ENCODE peak calls at places on chromosomes 5 and 9, in five cellular contexts. H is stimulated activated CD8-positive, alpha-beta memory T cell treated with anti-CD3 and anti-CD28 coated beads, Interleukin-12 subunit alpha, Interleukin-12 subunit beta, amount 100 ng/mL, for 1 hour; P is T-helper 17 cell; U is spleen; Y is pons. E is an unnamed sample.

GRCh38 chr9:21153688-21154608 is 12.3 kb upstream of the IFNW1 start:
- DNase-seq in H (no peak), P (no peak), U (no peak), Y (peak; percentile 51), E (peak; percentile 27)

GRCh38 chr5:83407931-83408330 is 63.6 kb upstream of the VCAN start:
- DNase-seq in H (no peak), P (no peak), U (no peak), Y (no peak), E (no peak)

GRCh38 chr9:98903938-98904560 is 39.7 kb upstream of the COL15A1 start:
- DNase-seq in H (no peak), P (no peak), U (no peak), Y (no peak), E (no peak)

GRCh38 chr5:134465856-134466240 is 54.2 kb upstream of the CDKN2AIPNL start:
- DNase-seq in H (peak; percentile 10), P (peak; percentile 48), U (peak; percentile 94), Y (no peak), E (peak; percentile 61)

GRCh38 chr9:2809692-2810423 is 34.0 kb downstream of the PUM3 start:
- DNase-seq in H (no peak), P (no peak), U (no peak), Y (peak; percentile 17), E (no peak)

GRCh38 chr5:153513171-153513570 is 22.7 kb downstream of the GRIA1 start:
- DNase-seq in H (no peak), P (no peak), U (no peak), Y (no peak), E (no peak)

GRCh38 chr9:76905984-76906861 is at the start of gene PRUNE2:
- DNase-seq in H (no peak), P (no peak), U (no peak), Y (peak; percentile 65), E (peak; percentile 89)

GRCh38 chr5:126479810-126480209 is 56.6 kb downstream of the GRAMD2B start:
- DNase-seq in H (no peak), P (no peak), U (no peak), Y (no peak), E (no peak)

GRCh38 chr9:133910855-133911514 is 81.1 kb downstream of the VAV2 start:
- DNase-seq in H (no peak), P (no peak), U (no peak), Y (no peak), E (no peak)

GRCh38 chr5:102099766-102100331 is 196.2 kb downstream of the SLCO4C1 start:
- DNase-seq in H (no peak), P (no peak), U (no peak), Y (no peak), E (no peak)

GRCh38 chr9:32705059-32705458 is 69.6 kb upstream of the TAF1L start:
- DNase-seq in H (no peak), P (no peak), U (no peak), Y (no peak), E (no peak)

GRCh38 chr9:104287255-104287872 is 193.3 kb downstream of the SMC2 start:
- DNase-seq in H (no peak), P (no peak), U (no peak), Y (no peak), E (no peak)

GRCh38 chr5:179310439-179311090 is 34.7 kb downstream of the ADAMTS2 start:
- DNase-seq in H (no peak), P (no peak), U (peak; percentile 68), Y (no peak), E (no peak)

GRCh38 chr9:95004452-95005275 is 278.2 kb downstream of the AOPEP start:
- DNase-seq in H (no peak), P (peak; percentile 19), U (peak; percentile 80), Y (no peak), E (no peak)

GRCh38 chr5:35902032-35902681 is 36.3 kb downstream of the CAPSL start:
- DNase-seq in H (no peak), P (no peak), U (no peak), Y (no peak), E (no peak)

GRCh38 chr5:137703565-137703964 is 32.3 kb downstream of the KLHL3 start:
- DNase-seq in H (no peak), P (no peak), U (no peak), Y (no peak), E (no peak)

GRCh38 chr5:130652178-130652577 is 512.9 kb downstream of the HINT1 start:
- DNase-seq in H (no peak), P (no peak), U (no peak), Y (no peak), E (no peak)

GRCh38 chr5:167708449-167708848 is 583.0 kb upstream of the WWC1 start:
- DNase-seq in H (no peak), P (no peak), U (no peak), Y (no peak), E (no peak)

GRCh38 chr5:162323471-162323870 is 255.9 kb downstream of the GABRG2 start:
- DNase-seq in H (no peak), P (no peak), U (no peak), Y (no peak), E (no peak)

GRCh38 chr5:152542741-152543140 is 137.7 kb upstream of the NMUR2 start:
- DNase-seq in H (no peak), P (no peak), U (no peak), Y (no peak), E (no peak)

GRCh38 chr9:35549466-35549865 is 55.6 kb upstream of the TESK1 start:
- DNase-seq in H (no peak), P (no peak), U (no peak), Y (no peak), E (no peak)

GRCh38 chr5:73591698-73592501 is 26.4 kb downstream of the UTP15 start:
- DNase-seq in H (no peak), P (no peak), U (no peak), Y (no peak), E (no peak)

GRCh38 chr9:134055981-134056461 is 11.8 kb downstream of the BRD3 start:
- DNase-seq in H (no peak), P (no peak), U (peak; percentile 78), Y (peak; percentile 66), E (no peak)

GRCh38 chr9:136088481-136088938 is 6.6 kb downstream of the NACC2 start:
- DNase-seq in H (no peak), P (no peak), U (no peak), Y (no peak), E (no peak)

GRCh38 chr9:37329576-37329975 is 92.9 kb upstream of the GRHPR start:
- DNase-seq in H (no peak), P (no peak), U (no peak), Y (peak; percentile 67), E (no peak)

GRCh38 chr9:129895376-129896268 is 60.4 kb downstream of the USP20 start:
- DNase-seq in H (no peak), P (peak; percentile 42), U (peak; percentile 16), Y (no peak), E (no peak)

GRCh38 chr9:121748727-121749546 is 97.5 kb downstream of the DAB2IP start:
- DNase-seq in H (no peak), P (no peak), U (no peak), Y (no peak), E (no peak)

GRCh38 chr9:110528645-110529044 is 50.9 kb downstream of the SVEP1 start:
- DNase-seq in H (no peak), P (no peak), U (no peak), Y (no peak), E (no peak)

GRCh38 chr9:32968101-32969011 is 33.1 kb downstream of the APTX start:
- DNase-seq in H (peak; percentile 42), P (peak; percentile 27), U (no peak), Y (peak; percentile 69), E (no peak)

GRCh38 chr5:98570661-98571181 is 202.7 kb upstream of the RGMB start:
- DNase-seq in H (no peak), P (no peak), U (no peak), Y (peak; percentile 76), E (no peak)

GRCh38 chr5:119453045-119453383 is 717 bp downstream of the HSD17B4 start:
- DNase-seq in H (no peak), P (no peak), U (no peak), Y (peak; percentile 50), E (no peak)

GRCh38 chr9:83623634-83623991 is 670 bp downstream of the IDNK start:
- DNase-seq in H (no peak), P (no peak), U (no peak), Y (peak; percentile 42), E (no peak)

GRCh38 chr9:9362332-9362731 is 1250.5 kb downstream of the PTPRD start:
- DNase-seq in H (no peak), P (no peak), U (no peak), Y (no peak), E (no peak)

GRCh38 chr9:35776018-35776417 is 15.4 kb upstream of the NPR2 start:
- DNase-seq in H (no peak), P (no peak), U (no peak), Y (no peak), E (no peak)

GRCh38 chr9:79193506-79194223 is 378.1 kb upstream of the TLE4 start:
- DNase-seq in H (no peak), P (no peak), U (no peak), Y (no peak), E (no peak)

GRCh38 chr5:66113160-66113559 is 30.9 kb upstream of the SREK1 start:
- DNase-seq in H (no peak), P (no peak), U (no peak), Y (no peak), E (no peak)

GRCh38 chr9:116157436-116158138 is 4.0 kb downstream of the PAPPA start:
- DNase-seq in H (no peak), P (no peak), U (no peak), Y (no peak), E (no peak)

E was measured in iPS DF 6.9.